ENCODE peak calls at places on chromosome 1, in ten cellular contexts. X, S, T, I, E, B, O, N, C and H are unnamed samples.

GRCh38 chr1:29298175-29298720 is 61.9 kb downstream of the PTPRU start:
- DNase-seq in N (no peak), S (no peak), E (no peak), I (no peak), C (no peak), O (no peak), T (no peak), B (no peak), X (no peak), H (no peak)

GRCh38 chr1:161074676-161075368 is 5.1 kb upstream of the ARHGAP30 start:
- DNase-seq in S (no peak), N (peak; percentile 78), C (peak; percentile 96), O (no peak), T (no peak), I (no peak), X (no peak), E (no peak), B (no peak), H (no peak)

GRCh38 chr1:179807691-179808485 is 64.8 kb downstream of the FAM163A start:
- DNase-seq in B (no peak), T (peak; percentile 19), O (no peak), E (no peak), N (no peak), I (no peak), X (peak; percentile 86), S (no peak), C (peak; percentile 18), H (no peak)

GRCh38 chr1:245987222-245987545 is 519.9 kb downstream of the SMYD3 start:
- DNase-seq in B (no peak), C (no peak), E (no peak), S (no peak), I (no peak), O (no peak), X (no peak), N (no peak), T (no peak), H (no peak)

GRCh38 chr1:212637902-212638301 is 29.3 kb downstream of the ATF3 start:
- DNase-seq in I (no peak), E (no peak), O (no peak), X (peak; percentile 40), S (no peak), B (no peak), C (no peak), T (no peak), N (no peak), H (no peak)

GRCh38 chr1:226738421-226738994 is 574 bp downstream of the ITPKB start:
- DNase-seq in B (peak; percentile 68), C (peak; percentile 16), S (no peak), N (no peak), T (peak; percentile 55), X (peak; percentile 54), I (peak; percentile 46), E (no peak), O (no peak), H (peak; percentile 38)

GRCh38 chr1:96416690-96417444 is 304.7 kb upstream of the PTBP2 start:
- DNase-seq in S (no peak), O (no peak), N (no peak), I (no peak), T (peak; percentile 55), B (no peak), X (peak; percentile 26), E (no peak), C (no peak), H (no peak)

GRCh38 chr1:203165101-203165799 is 10.4 kb downstream of the MYBPH start:
- DNase-seq in X (no peak), E (no peak), I (no peak), B (no peak), T (no peak), O (no peak), N (no peak), C (no peak), S (no peak), H (no peak)

GRCh38 chr1:109402025-109402424 is 4.3 kb upstream of the SORT1 start:
- DNase-seq in X (no peak), S (no peak), B (no peak), O (no peak), E (no peak), C (no peak), N (no peak), I (no peak), T (no peak), H (no peak)

GRCh38 chr1:82446251-82446650 is 645.5 kb downstream of the ADGRL2 start:
- DNase-seq in B (no peak), C (no peak), E (no peak), N (no peak), O (no peak), X (no peak), T (no peak), I (no peak), S (no peak), H (no peak)